ENCODE peak calls at places on chromosomes 3 and 15, in eight cellular contexts. K is fibroblast of pulmonary artery, F is ovary, L is astrocyte of the cerebellum, Y is lower lobe of right lung, V is kidney glomerular epithelial cell, D is nephron progenitor cell, E is H1. A is an unnamed sample.

GRCh38 chr15:41494922-41495735 is 1.5 kb downstream of the ITPKA start:
- DNase-seq in V (no peak), F (no peak), Y (peak), L (no peak), E (no peak), D (peak), K (no peak), A (no peak)

GRCh38 chr3:70247955-70248354 is 64.5 kb downstream of the MDFIC2 start:
- DNase-seq in L (no peak), K (peak), V (no peak), F (no peak), Y (no peak), D (no peak), E (no peak), A (no peak)

GRCh38 chr3:31853580-31853979 is 127.5 kb downstream of the OSBPL10 start:
- DNase-seq in Y (no peak), L (no peak), V (no peak), E (no peak), K (no peak), F (no peak), D (no peak), A (no peak)

GRCh38 chr15:61500951-61501350 is 271.8 kb upstream of the RORA start:
- DNase-seq in F (no peak), L (no peak), D (no peak), K (no peak), E (no peak), Y (no peak), V (no peak), A (no peak)

GRCh38 chr3:72862314-72863090 is 14.3 kb upstream of the SHQ1 start:
- DNase-seq in Y (no peak), E (no peak), F (no peak), D (no peak), K (no peak), V (no peak), L (no peak), A (no peak)

GRCh38 chr15:29756358-29757267 is 65.7 kb downstream of the TJP1 start:
- DNase-seq in K (no peak), F (no peak), V (no peak), D (no peak), Y (no peak), E (no peak), L (no peak), A (no peak)

GRCh38 chr3:111733856-111734255 is 125.2 kb upstream of the PHLDB2 start:
- DNase-seq in F (no peak), Y (no peak), L (no peak), E (no peak), D (no peak), K (no peak), V (peak), A (no peak)

GRCh38 chr3:150605998-150606641 is 3.0 kb downstream of the SELENOT start:
- DNase-seq in K (no peak), Y (no peak), F (no peak), L (no peak), V (no peak), E (no peak), D (no peak), A (no peak)

GRCh38 chr3:46351646-46352045 is 2.3 kb upstream of the CCR2 start:
- DNase-seq in L (no peak), E (no peak), F (no peak), Y (no peak), K (no peak), D (no peak), V (no peak), A (no peak)

GRCh38 chr3:111989061-111989678 is 9.6 kb upstream of the TAGLN3 start:
- DNase-seq in Y (no peak), D (no peak), L (peak), F (no peak), E (no peak), V (peak), K (peak), A (no peak)

GRCh38 chr3:112773864-112774263 is 72.8 kb downstream of the CD200R1L start:
- DNase-seq in F (no peak), K (no peak), Y (peak), L (no peak), V (no peak), E (no peak), D (no peak), A (no peak)

GRCh38 chr15:41490355-41490754 is 3.3 kb upstream of the ITPKA start:
- DNase-seq in E (no peak), K (peak), L (peak), F (no peak), D (no peak), Y (no peak), V (peak), A (no peak)

GRCh38 chr15:62455441-62455921 is 290.4 kb upstream of the C2CD4B start:
- DNase-seq in L (no peak), Y (no peak), V (peak), D (no peak), F (no peak), K (no peak), E (no peak), A (no peak)

GRCh38 chr3:102530443-102531195 is 95.8 kb downstream of the ZPLD1 start:
- DNase-seq in V (peak), E (no peak), F (no peak), D (no peak), K (peak), Y (no peak), L (no peak), A (no peak)

GRCh38 chr3:158105710-158106438 is at the start of gene SHOX2:
- DNase-seq in Y (peak), D (peak), K (peak), F (no peak), E (no peak), V (no peak), L (no peak), A (no peak)

A was measured in ureter.